ENCODE peak calls at places on chromosomes 2 and 18, in four cellular contexts. One of them, this sample, is unnamed.

GRCh38 chr2:216463148-216463547 is 35.5 kb upstream of the RPL37A start:
- DNase-seq in colonic mucosa: no peak
- DNase-seq in H9: no peak
- DNase-seq in COR-L47: no peak
- DNase-seq in this sample: no peak

GRCh38 chr2:113799375-113799774 is 42.9 kb upstream of the SLC35F5 start:
- DNase-seq in COR-L47: no peak
- DNase-seq in colonic mucosa: no peak
- DNase-seq in H9: no peak
- DNase-seq in this sample: no peak

GRCh38 chr2:145503511-145503910 is 983.6 kb upstream of the ZEB2 start:
- DNase-seq in colonic mucosa: no peak
- DNase-seq in COR-L47: peak
- DNase-seq in H9: no peak
- DNase-seq in this sample: no peak

GRCh38 chr2:43924463-43924862 is 71.3 kb downstream of the LRPPRC start:
- DNase-seq in H9: no peak
- DNase-seq in colonic mucosa: no peak
- DNase-seq in COR-L47: no peak
- DNase-seq in this sample: no peak

GRCh38 chr18:74457043-74457742 is at the start of gene DIPK1C:
- DNase-seq in H9: no peak
- DNase-seq in colonic mucosa: no peak
- DNase-seq in COR-L47: peak
- DNase-seq in this sample: no peak

GRCh38 chr2:241019441-241020139 is 21.2 kb downstream of the SNED1 start:
- DNase-seq in COR-L47: no peak
- DNase-seq in colonic mucosa: no peak
- DNase-seq in H9: no peak
- DNase-seq in this sample: no peak

GRCh38 chr2:232336241-232336736 is 42.3 kb upstream of the ALPP start:
- DNase-seq in COR-L47: no peak
- DNase-seq in colonic mucosa: no peak
- DNase-seq in H9: peak
- DNase-seq in this sample: peak

GRCh38 chr2:138922973-138923563 is 142.9 kb upstream of the NXPH2 start:
- DNase-seq in colonic mucosa: no peak
- DNase-seq in COR-L47: peak
- DNase-seq in H9: no peak
- DNase-seq in this sample: no peak

GRCh38 chr2:48529676-48530032 is 300 bp upstream of the STON1 start:
- DNase-seq in H9: no peak
- DNase-seq in COR-L47: no peak
- DNase-seq in colonic mucosa: no peak
- DNase-seq in this sample: no peak

GRCh38 chr2:68292108-68292710 is 27.5 kb downstream of the CNRIP1 start:
- DNase-seq in colonic mucosa: no peak
- DNase-seq in COR-L47: peak
- DNase-seq in H9: no peak
- DNase-seq in this sample: no peak

GRCh38 chr2:15816226-15816625 is 124.1 kb upstream of the MYCN start:
- DNase-seq in colonic mucosa: no peak
- DNase-seq in H9: no peak
- DNase-seq in COR-L47: no peak
- DNase-seq in this sample: no peak

GRCh38 chr2:176067587-176068002 is 16.2 kb downstream of the EVX2 start:
- DNase-seq in colonic mucosa: no peak
- DNase-seq in COR-L47: no peak
- DNase-seq in H9: peak
- DNase-seq in this sample: no peak

GRCh38 chr2:77566582-77566981 is 44.4 kb upstream of the LRRTM4 start:
- DNase-seq in colonic mucosa: no peak
- DNase-seq in COR-L47: no peak
- DNase-seq in H9: no peak
- DNase-seq in this sample: no peak

GRCh38 chr2:232473467-232473890 is 14.2 kb downstream of the ECEL1 start:
- DNase-seq in COR-L47: peak
- DNase-seq in H9: no peak
- DNase-seq in colonic mucosa: no peak
- DNase-seq in this sample: no peak

GRCh38 chr2:149410701-149411484 is 80.5 kb downstream of the LYPD6 start:
- DNase-seq in COR-L47: no peak
- DNase-seq in H9: no peak
- DNase-seq in colonic mucosa: no peak
- DNase-seq in this sample: no peak

GRCh38 chr2:67952066-67952465 is 110.7 kb downstream of the C1D start:
- DNase-seq in H9: no peak
- DNase-seq in colonic mucosa: no peak
- DNase-seq in COR-L47: no peak
- DNase-seq in this sample: no peak

GRCh38 chr2:128032092-128032491 is 4.2 kb upstream of the SAP130 start:
- DNase-seq in H9: no peak
- DNase-seq in colonic mucosa: no peak
- DNase-seq in COR-L47: no peak
- DNase-seq in this sample: no peak

GRCh38 chr2:229686122-229686919 is 28.0 kb downstream of the DNER start:
- DNase-seq in colonic mucosa: no peak
- DNase-seq in H9: no peak
- DNase-seq in COR-L47: peak
- DNase-seq in this sample: no peak

GRCh38 chr2:45361666-45362065 is 249.4 kb downstream of the SRBD1 start:
- DNase-seq in H9: no peak
- DNase-seq in COR-L47: no peak
- DNase-seq in colonic mucosa: no peak
- DNase-seq in this sample: no peak

GRCh38 chr2:141501743-141502142 is 629.1 kb downstream of the LRP1B start:
- DNase-seq in H9: no peak
- DNase-seq in colonic mucosa: no peak
- DNase-seq in COR-L47: no peak
- DNase-seq in this sample: no peak

GRCh38 chr2:73823916-73824523 is 4.7 kb upstream of the STAMBP start:
- DNase-seq in COR-L47: peak
- DNase-seq in colonic mucosa: peak
- DNase-seq in H9: no peak
- DNase-seq in this sample: no peak

GRCh38 chr2:194602750-194603149 is 1054.3 kb upstream of the SLC39A10 start:
- DNase-seq in colonic mucosa: no peak
- DNase-seq in COR-L47: no peak
- DNase-seq in H9: no peak
- DNase-seq in this sample: no peak

GRCh38 chr18:30556112-30556511 is 486.4 kb downstream of the DSC3 start:
- DNase-seq in H9: no peak
- DNase-seq in colonic mucosa: peak
- DNase-seq in COR-L47: no peak
- DNase-seq in this sample: no peak